ENCODE peak calls at places on chromosomes 7 and 10, in five cellular contexts. K, Y, Z, L and V are unnamed samples.

GRCh38 chr10:132714096-132714721 is 71.7 kb downstream of the NKX6-2 start:
- DNase-seq in K (no peak), Y (no peak), Z (no peak), L (no peak), V (no peak)

GRCh38 chr7:150953061-150953997 is 24.8 kb downstream of the KCNH2 start:
- DNase-seq in K (no peak), Y (no peak), Z (no peak), L (no peak), V (no peak)

GRCh38 chr10:60937784-60938654 is 6.0 kb downstream of the RHOBTB1 start:
- DNase-seq in K (no peak), Y (no peak), Z (peak), L (peak), V (peak)

GRCh38 chr10:103800789-103801540 is 54.4 kb downstream of the SH3PXD2A start:
- DNase-seq in K (no peak), Y (peak), Z (peak), L (peak), V (peak)

GRCh38 chr10:49115015-49115795 is at the start of gene VSTM4:
- DNase-seq in K (no peak), Y (no peak), Z (peak), L (peak), V (no peak)

GRCh38 chr10:29862926-29863614 is 196.3 kb downstream of the JCAD start:
- DNase-seq in K (no peak), Y (peak), Z (peak), L (peak), V (peak)

GRCh38 chr10:91511549-91512330 is 101.6 kb downstream of the HECTD2 start:
- DNase-seq in K (no peak), Y (peak), Z (peak), L (peak), V (peak)

GRCh38 chr7:23597908-23598224 is 684 bp downstream of the CCDC126 start:
- DNase-seq in K (peak), Y (no peak), Z (no peak), L (no peak), V (no peak)

GRCh38 chr7:106041140-106041717 is 70.9 kb downstream of the SYPL1 start:
- DNase-seq in K (peak), Y (peak), Z (peak), L (peak), V (peak)

GRCh38 chr10:983401-983800 is 4.8 kb upstream of the GTPBP4 start:
- DNase-seq in K (no peak), Y (no peak), Z (no peak), L (no peak), V (no peak)

GRCh38 chr10:44752451-44753441 is 158.4 kb upstream of the TMEM72 start:
- DNase-seq in K (no peak), Y (peak), Z (peak), L (peak), V (peak)

GRCh38 chr7:25860882-25861228 is 291.1 kb upstream of the NFE2L3 start:
- DNase-seq in K (no peak), Y (no peak), Z (no peak), L (no peak), V (no peak)

GRCh38 chr7:25069900-25070443 is 55.1 kb downstream of the CYCS start:
- DNase-seq in K (peak), Y (peak), Z (peak), L (peak), V (peak)

GRCh38 chr7:133344275-133344674 is 91.4 kb downstream of the EXOC4 start:
- DNase-seq in K (no peak), Y (no peak), Z (peak), L (peak), V (no peak)

GRCh38 chr10:32360884-32361283 is 13.9 kb upstream of the EPC1 start:
- DNase-seq in K (no peak), Y (no peak), Z (no peak), L (no peak), V (no peak)

GRCh38 chr7:47720141-47720906 is 138.4 kb upstream of the TNS3 start:
- DNase-seq in K (peak), Y (no peak), Z (peak), L (peak), V (no peak)

GRCh38 chr10:124626759-124627380 is 117.3 kb downstream of the FAM53B start:
- DNase-seq in K (no peak), Y (peak), Z (no peak), L (no peak), V (peak)

GRCh38 chr10:31083765-31084184 is 52.1 kb upstream of the ZNF438 start:
- DNase-seq in K (peak), Y (peak), Z (peak), L (peak), V (peak)

GRCh38 chr10:17278607-17279240 is 50.7 kb downstream of the VIM start:
- DNase-seq in K (no peak), Y (no peak), Z (no peak), L (no peak), V (no peak)

GRCh38 chr10:117462424-117462792 is 80.1 kb upstream of the EMX2 start:
- DNase-seq in K (no peak), Y (no peak), Z (peak), L (no peak), V (no peak)

GRCh38 chr10:60817135-60817805 is 39.0 kb downstream of the CDK1 start:
- DNase-seq in K (no peak), Y (no peak), Z (peak), L (peak), V (no peak)

GRCh38 chr7:152544481-152544927 is 108.7 kb upstream of the KMT2C start:
- DNase-seq in K (no peak), Y (no peak), Z (no peak), L (no peak), V (no peak)

GRCh38 chr10:131974034-131974817 is 7.5 kb downstream of the BNIP3 start:
- DNase-seq in K (no peak), Y (no peak), Z (no peak), L (no peak), V (no peak)

GRCh38 chr10:95877881-95878280 is 29.9 kb upstream of the CC2D2B start:
- DNase-seq in K (no peak), Y (no peak), Z (no peak), L (no peak), V (no peak)

GRCh38 chr7:27066148-27066547 is 29.7 kb downstream of the HOXA1 start:
- DNase-seq in K (no peak), Y (peak), Z (peak), L (peak), V (peak)

GRCh38 chr7:116403265-116403664 is 96.3 kb upstream of the CAV2 start:
- DNase-seq in K (no peak), Y (no peak), Z (peak), L (peak), V (no peak)

GRCh38 chr10:103529539-103529938 is 36.0 kb downstream of the NEURL1 start:
- DNase-seq in K (no peak), Y (no peak), Z (no peak), L (no peak), V (no peak)

GRCh38 chr7:129943352-129943751 is 9.4 kb downstream of the UBE2H start:
- DNase-seq in K (no peak), Y (no peak), Z (no peak), L (no peak), V (no peak)

GRCh38 chr10:123043409-123043925 is 34.7 kb downstream of the ACADSB start:
- DNase-seq in K (peak), Y (peak), Z (peak), L (peak), V (peak)

GRCh38 chr10:121106607-121107006 is 255.4 kb downstream of the WDR11 start:
- DNase-seq in K (no peak), Y (no peak), Z (no peak), L (no peak), V (no peak)

GRCh38 chr10:63267414-63268138 is 134.4 kb downstream of the NRBF2 start:
- DNase-seq in K (peak), Y (peak), Z (peak), L (peak), V (peak)

GRCh38 chr7:19681596-19681995 is 27.2 kb downstream of the POLR1F start:
- DNase-seq in K (no peak), Y (no peak), Z (no peak), L (no peak), V (no peak)

GRCh38 chr10:122181055-122181732 is 89.9 kb upstream of the BTBD16 start:
- DNase-seq in K (no peak), Y (peak), Z (peak), L (peak), V (peak)

GRCh38 chr10:48749254-48749787 is 64.6 kb downstream of the WDFY4 start:
- DNase-seq in K (no peak), Y (no peak), Z (no peak), L (no peak), V (no peak)

GRCh38 chr7:130108809-130109208 is 38.5 kb downstream of the KLHDC10 start:
- DNase-seq in K (no peak), Y (no peak), Z (no peak), L (no peak), V (no peak)

GRCh38 chr10:98472171-98472570 is 25.4 kb upstream of the HPS1 start:
- DNase-seq in K (no peak), Y (no peak), Z (no peak), L (no peak), V (no peak)

GRCh38 chr10:98477861-98478260 is 31.1 kb upstream of the HPS1 start:
- DNase-seq in K (no peak), Y (no peak), Z (no peak), L (no peak), V (no peak)

GRCh38 chr10:98470850-98471249 is 24.1 kb upstream of the HPS1 start:
- DNase-seq in K (no peak), Y (peak), Z (no peak), L (no peak), V (peak)

GRCh38 chr10:98478430-98479222 is 31.9 kb upstream of the HPS1 start:
- DNase-seq in K (no peak), Y (no peak), Z (peak), L (peak), V (no peak)

DNA sequence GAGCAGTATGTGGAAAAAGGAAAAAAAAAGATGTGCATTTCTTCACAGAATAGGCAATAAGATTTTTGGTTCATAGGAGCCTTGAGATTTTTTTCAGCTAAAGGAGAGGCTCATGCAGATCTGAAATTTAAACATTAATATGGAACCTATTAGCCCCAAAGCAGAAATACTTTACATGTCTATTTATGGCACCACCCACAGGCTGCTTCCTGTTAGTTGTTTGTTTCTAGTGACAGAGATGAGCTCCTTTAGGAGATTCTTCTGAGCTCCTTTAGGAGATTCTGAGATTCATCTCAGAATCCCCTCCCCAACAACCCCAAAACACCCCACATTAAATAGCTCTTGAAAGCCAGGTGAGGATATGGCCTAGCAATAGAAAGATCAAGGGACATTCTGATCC is 27.9 kb upstream of the HPS1 start:
- DNase-seq in K (no peak), Y (no peak), Z (no peak), L (no peak), V (no peak)
- H3K4me2 ChIP-seq in K (no peak), Y (no peak), Z (peak), L (no peak), V (no peak)

DNA sequence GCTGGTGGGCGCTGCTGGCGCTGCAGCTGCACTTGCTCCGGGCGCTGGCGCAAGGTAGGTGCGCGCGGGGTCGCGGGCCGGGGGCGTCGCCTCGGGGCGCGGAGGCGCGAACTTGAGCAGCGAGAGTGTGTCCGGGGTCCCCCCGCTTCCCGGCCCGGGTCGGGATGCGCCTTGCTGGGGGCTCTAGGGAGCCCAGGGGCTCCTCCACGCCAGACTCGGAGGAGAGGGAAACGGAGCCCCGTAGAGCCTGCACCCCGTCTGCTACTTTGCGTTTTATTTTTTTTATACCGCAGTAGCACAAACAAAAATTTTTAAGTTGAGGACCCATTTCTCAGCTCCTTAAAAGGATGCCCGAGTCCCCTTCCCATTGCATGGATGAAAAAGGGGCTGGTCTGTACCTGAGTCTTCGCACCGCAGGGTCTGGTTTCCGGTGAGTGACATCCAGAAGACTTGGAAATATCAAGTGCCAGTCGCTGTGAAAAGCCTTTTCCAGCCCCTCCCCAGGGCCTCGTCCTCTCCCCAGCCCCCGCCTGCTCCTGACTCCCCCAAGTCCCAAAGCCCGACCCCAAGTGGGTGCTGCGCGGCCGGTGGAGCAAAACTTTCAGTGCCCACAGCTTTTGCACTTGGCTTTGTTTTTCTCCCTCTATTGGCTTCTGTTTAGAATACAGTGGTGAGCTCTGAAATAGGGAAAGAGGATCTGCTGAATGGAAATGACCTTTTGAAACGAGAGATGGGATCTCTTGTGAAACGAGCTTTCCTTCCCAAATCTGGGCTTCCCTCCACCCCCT is 973 bp downstream of the SDK1 start:
- DNase-seq in K (no peak), Y (no peak), Z (peak), L (peak), V (peak)
- H3K4me3 ChIP-seq in K (no peak), Y (no peak), Z (no peak), L (peak), V (peak)

GRCh38 chr7:135509839-135510602 is at the start of gene CNOT4:
- DNase-seq in K (peak), Y (peak), Z (peak), L (peak), V (peak)

GRCh38 chr7:135512135-135512887 is 2.4 kb upstream of the CNOT4 start:
- DNase-seq in K (peak), Y (peak), Z (peak), L (peak), V (peak)

GRCh38 chr7:135508853-135509588 is 881 bp downstream of the CNOT4 start:
- DNase-seq in K (peak), Y (peak), Z (peak), L (peak), V (peak)

GRCh38 chr7:135509589-135509838 is 388 bp downstream of the CNOT4 start:
- DNase-seq in K (no peak), Y (no peak), Z (no peak), L (peak), V (no peak)

GRCh38 chr7:135510603-135511183 is 791 bp upstream of the CNOT4 start:
- DNase-seq in K (peak), Y (no peak), Z (peak), L (peak), V (peak)
- H3K4me2 ChIP-seq in K (peak), Y (peak), Z (peak), L (peak), V (peak)

GRCh38 chr7:143129051-143129450 is 2.8 kb upstream of the PIP start:
- DNase-seq in K (no peak), Y (no peak), Z (no peak), L (no peak), V (no peak)

GRCh38 chr7:143129477-143129876 is 2.4 kb upstream of the PIP start:
- DNase-seq in K (no peak), Y (no peak), Z (no peak), L (no peak), V (no peak)

GRCh38 chr7:143130541-143130940 is 1.3 kb upstream of the PIP start:
- DNase-seq in K (no peak), Y (no peak), Z (no peak), L (no peak), V (no peak)

GRCh38 chr7:143120696-143121405 is 11.0 kb upstream of the PIP start:
- DNase-seq in K (no peak), Y (no peak), Z (no peak), L (no peak), V (no peak)

GRCh38 chr7:143126146-143126545 is 5.7 kb upstream of the PIP start:
- DNase-seq in K (no peak), Y (peak), Z (peak), L (no peak), V (peak)
- H3K4me3 ChIP-seq in K (no peak), Y (no peak), Z (no peak), L (no peak), V (no peak)

GRCh38 chr7:73688288-73688687 is 4.9 kb downstream of the BUD23 start:
- DNase-seq in K (no peak), Y (no peak), Z (no peak), L (no peak), V (no peak)
- H3K4me2 ChIP-seq in K (no peak), Y (no peak), Z (no peak), L (no peak), V (no peak)